ENCODE peak calls at places on chromosomes 13 and 19, in four cellular contexts. One of them, this sample, is unnamed.

GRCh38 chr19:29714371-29714952 is 599 bp downstream of the C19orf12 start:
- DNase-seq in EH: no peak
- DNase-seq in testis: no peak
- DNase-seq in A172: peak; percentile 10
- DNase-seq in this sample: no peak

GRCh38 chr13:33191425-33192221 is 93.9 kb downstream of the STARD13 start:
- DNase-seq in EH: peak; percentile 60
- DNase-seq in testis: no peak
- DNase-seq in A172: no peak
- DNase-seq in this sample: peak; percentile 71

GRCh38 chr13:103287659-103288058 is 221.4 kb upstream of the SLC10A2 start:
- DNase-seq in EH: no peak
- DNase-seq in testis: no peak
- DNase-seq in A172: peak; percentile 33
- DNase-seq in this sample: no peak

GRCh38 chr13:35471466-35472307 is 4.8 kb downstream of the MAB21L1 start:
- DNase-seq in EH: peak; percentile 75
- DNase-seq in testis: no peak
- DNase-seq in A172: no peak
- DNase-seq in this sample: no peak

GRCh38 chr19:2345794-2346663 is 14.0 kb upstream of the TMPRSS9 start:
- DNase-seq in EH: peak; percentile 16
- DNase-seq in testis: peak; percentile 42
- DNase-seq in A172: no peak
- DNase-seq in this sample: peak; percentile 67

GRCh38 chr19:16376649-16377048 is 52.0 kb downstream of the KLF2 start:
- DNase-seq in EH: no peak
- DNase-seq in testis: no peak
- DNase-seq in A172: peak; percentile 20
- DNase-seq in this sample: no peak

GRCh38 chr19:10421981-10422461 is 1.7 kb downstream of the PDE4A start:
- DNase-seq in EH: no peak
- DNase-seq in testis: no peak
- DNase-seq in A172: no peak
- DNase-seq in this sample: no peak

GRCh38 chr19:45345506-45345860 is 4.9 kb downstream of the KLC3 start:
- DNase-seq in EH: no peak
- DNase-seq in testis: no peak
- DNase-seq in A172: no peak
- DNase-seq in this sample: no peak

This sample was measured in adrenal gland.